ENCODE peak calls at places on chromosomes 7 and 10, in nine cellular contexts. E, T, R, I, A, L, Q, F and M are unnamed samples.

GRCh38 chr7:117019786-117020604 is 66.7 kb downstream of the ST7 start:
- DNase-seq in L (peak; percentile 87), A (peak; percentile 97), I (peak; percentile 95), F (no peak), T (peak; percentile 74), Q (no peak), R (peak; percentile 95), E (peak; percentile 37), M (peak; percentile 98)

GRCh38 chr7:128162666-128163065 is 78.4 kb upstream of the LEP start:
- DNase-seq in F (no peak), Q (no peak), T (no peak), L (no peak), I (no peak), R (no peak), E (no peak), A (no peak), M (no peak)

GRCh38 chr10:24483701-24484100 is 240.0 kb downstream of the ARHGAP21 start:
- DNase-seq in R (peak; percentile 41), A (peak; percentile 56), Q (peak; percentile 27), T (no peak), E (peak; percentile 81), I (no peak), F (peak; percentile 50), L (peak; percentile 99), M (peak; percentile 87)

GRCh38 chr10:84876116-84876999 is 548.0 kb downstream of the CCSER2 start:
- DNase-seq in E (no peak), I (no peak), A (no peak), Q (no peak), R (no peak), T (no peak), L (no peak), F (no peak), M (peak; percentile 77)

GRCh38 chr10:25815236-25815635 is 118.8 kb upstream of the MYO3A start:
- DNase-seq in E (no peak), Q (no peak), A (no peak), F (no peak), L (no peak), R (peak; percentile 41), T (no peak), I (no peak), M (no peak)

GRCh38 chr10:23171232-23171876 is 20.8 kb upstream of the PTF1A start:
- DNase-seq in A (peak; percentile 45), F (peak; percentile 56), E (no peak), R (peak; percentile 38), T (no peak), L (peak; percentile 57), I (no peak), Q (peak; percentile 55), M (no peak)

GRCh38 chr10:105718207-105718995 is 1077.3 kb downstream of the SORCS3 start:
- DNase-seq in L (no peak), T (no peak), I (no peak), A (no peak), Q (no peak), R (no peak), E (no peak), F (no peak), M (no peak)

GRCh38 chr10:8633909-8634308 is 579.4 kb downstream of the GATA3 start:
- DNase-seq in L (peak; percentile 61), A (no peak), E (no peak), Q (no peak), I (no peak), F (no peak), R (no peak), T (no peak), M (no peak)

GRCh38 chr10:32109603-32110002 is 53.4 kb upstream of the KIF5B start:
- DNase-seq in T (no peak), E (no peak), F (no peak), L (no peak), A (no peak), R (no peak), Q (no peak), I (no peak), M (no peak)

GRCh38 chr7:120591-120991 is 71.8 kb upstream of the FAM20C start:
- DNase-seq in A (no peak), F (no peak), I (no peak), T (no peak), E (no peak), R (no peak), L (no peak), Q (no peak), M (no peak)

GRCh38 chr10:99927719-99928280 is 81.9 kb downstream of the DNMBP start:
- DNase-seq in A (peak; percentile 54), T (no peak), L (no peak), F (no peak), E (no peak), Q (no peak), R (no peak), I (no peak), M (peak; percentile 20)

GRCh38 chr7:106720641-106721040 is 59.7 kb upstream of the CCDC71L start:
- DNase-seq in L (no peak), E (no peak), I (no peak), A (no peak), T (no peak), R (no peak), F (no peak), Q (no peak), M (no peak)